ENCODE peak calls at places on chromosomes 6 and 20, in six cellular contexts. One of them, this sample, is unnamed.

GRCh38 chr20:20466341-20466879 is 98.5 kb downstream of the INSM1 start:
- DNase-seq in skeletal muscle cell: peak
- DNase-seq in CD8-positive, alpha-beta memory T cell: no peak
- DNase-seq in heart left ventricle: no peak
- DNase-seq in left ventricle myocardium inferior: no peak
- DNase-seq in uterus: no peak
- DNase-seq in this sample: no peak

GRCh38 chr20:8367679-8368078 is 235.6 kb downstream of the PLCB1 start:
- DNase-seq in left ventricle myocardium inferior: no peak
- DNase-seq in CD8-positive, alpha-beta memory T cell: no peak
- DNase-seq in uterus: no peak
- DNase-seq in skeletal muscle cell: no peak
- DNase-seq in heart left ventricle: no peak
- DNase-seq in this sample: no peak

GRCh38 chr20:8401491-8401890 is 269.4 kb downstream of the PLCB1 start:
- DNase-seq in CD8-positive, alpha-beta memory T cell: no peak
- DNase-seq in skeletal muscle cell: no peak
- DNase-seq in uterus: no peak
- DNase-seq in heart left ventricle: no peak
- DNase-seq in left ventricle myocardium inferior: no peak
- DNase-seq in this sample: no peak

GRCh38 chr6:154223296-154223695 is 133.3 kb downstream of the IPCEF1 start:
- DNase-seq in skeletal muscle cell: no peak
- DNase-seq in heart left ventricle: no peak
- DNase-seq in CD8-positive, alpha-beta memory T cell: no peak
- DNase-seq in left ventricle myocardium inferior: no peak
- DNase-seq in uterus: no peak
- DNase-seq in this sample: no peak

GRCh38 chr20:50070361-50070760 is 42.6 kb downstream of the UBE2V1 start:
- DNase-seq in CD8-positive, alpha-beta memory T cell: no peak
- DNase-seq in uterus: no peak
- DNase-seq in heart left ventricle: no peak
- DNase-seq in skeletal muscle cell: no peak
- DNase-seq in left ventricle myocardium inferior: peak
- DNase-seq in this sample: peak

GRCh38 chr6:169093770-169094553 is 159.7 kb downstream of the THBS2 start:
- DNase-seq in left ventricle myocardium inferior: no peak
- DNase-seq in heart left ventricle: no peak
- DNase-seq in uterus: no peak
- DNase-seq in CD8-positive, alpha-beta memory T cell: no peak
- DNase-seq in skeletal muscle cell: no peak
- DNase-seq in this sample: no peak

GRCh38 chr20:44807684-44808056 is 2.7 kb downstream of the RIMS4 start:
- DNase-seq in CD8-positive, alpha-beta memory T cell: no peak
- DNase-seq in heart left ventricle: no peak
- DNase-seq in left ventricle myocardium inferior: no peak
- DNase-seq in uterus: no peak
- DNase-seq in skeletal muscle cell: no peak
- DNase-seq in this sample: no peak

GRCh38 chr6:124682751-124683150 is 279.5 kb upstream of the RNF217 start:
- DNase-seq in left ventricle myocardium inferior: no peak
- DNase-seq in heart left ventricle: no peak
- DNase-seq in uterus: no peak
- DNase-seq in CD8-positive, alpha-beta memory T cell: no peak
- DNase-seq in skeletal muscle cell: no peak
- DNase-seq in this sample: no peak

GRCh38 chr20:63694596-63695418 is 1.6 kb upstream of the TNFRSF6B start:
- DNase-seq in uterus: peak
- DNase-seq in CD8-positive, alpha-beta memory T cell: no peak
- DNase-seq in heart left ventricle: no peak
- DNase-seq in skeletal muscle cell: no peak
- DNase-seq in left ventricle myocardium inferior: peak
- DNase-seq in this sample: peak

GRCh38 chr6:1910621-1911407 is 301.1 kb downstream of the FOXC1 start:
- DNase-seq in uterus: no peak
- DNase-seq in skeletal muscle cell: peak
- DNase-seq in CD8-positive, alpha-beta memory T cell: no peak
- DNase-seq in heart left ventricle: no peak
- DNase-seq in left ventricle myocardium inferior: no peak
- DNase-seq in this sample: no peak

GRCh38 chr6:13870185-13870584 is 54.6 kb upstream of the RNF182 start:
- DNase-seq in uterus: no peak
- DNase-seq in CD8-positive, alpha-beta memory T cell: no peak
- DNase-seq in skeletal muscle cell: peak
- DNase-seq in left ventricle myocardium inferior: no peak
- DNase-seq in heart left ventricle: no peak
- DNase-seq in this sample: no peak

GRCh38 chr6:169752074-169752623 is 727 bp downstream of the ERMARD start:
- DNase-seq in heart left ventricle: no peak
- DNase-seq in uterus: no peak
- DNase-seq in CD8-positive, alpha-beta memory T cell: no peak
- DNase-seq in skeletal muscle cell: no peak
- DNase-seq in left ventricle myocardium inferior: no peak
- DNase-seq in this sample: peak

GRCh38 chr20:36472656-36473071 is 68.7 kb upstream of the MYL9 start:
- DNase-seq in CD8-positive, alpha-beta memory T cell: no peak
- DNase-seq in skeletal muscle cell: no peak
- DNase-seq in uterus: peak
- DNase-seq in left ventricle myocardium inferior: peak
- DNase-seq in heart left ventricle: peak
- DNase-seq in this sample: peak

GRCh38 chr6:7106752-7107577 is 796 bp upstream of the RREB1 start:
- DNase-seq in skeletal muscle cell: no peak
- DNase-seq in CD8-positive, alpha-beta memory T cell: peak
- DNase-seq in left ventricle myocardium inferior: peak
- DNase-seq in heart left ventricle: peak
- DNase-seq in uterus: peak
- DNase-seq in this sample: peak

GRCh38 chr6:153511896-153512496 is 380.9 kb upstream of the RGS17 start:
- DNase-seq in left ventricle myocardium inferior: no peak
- DNase-seq in CD8-positive, alpha-beta memory T cell: no peak
- DNase-seq in heart left ventricle: no peak
- DNase-seq in skeletal muscle cell: no peak
- DNase-seq in uterus: no peak
- DNase-seq in this sample: no peak

GRCh38 chr20:1993986-1994385 is at the start of gene PDYN:
- DNase-seq in left ventricle myocardium inferior: no peak
- DNase-seq in skeletal muscle cell: no peak
- DNase-seq in CD8-positive, alpha-beta memory T cell: no peak
- DNase-seq in uterus: no peak
- DNase-seq in heart left ventricle: no peak
- DNase-seq in this sample: no peak

GRCh38 chr6:93048381-93048780 is 371.0 kb downstream of the EPHA7 start:
- DNase-seq in left ventricle myocardium inferior: no peak
- DNase-seq in heart left ventricle: no peak
- DNase-seq in skeletal muscle cell: no peak
- DNase-seq in CD8-positive, alpha-beta memory T cell: no peak
- DNase-seq in uterus: no peak
- DNase-seq in this sample: no peak

GRCh38 chr20:57040461-57040860 is 226.0 kb downstream of the BMP7 start:
- DNase-seq in skeletal muscle cell: no peak
- DNase-seq in left ventricle myocardium inferior: no peak
- DNase-seq in uterus: no peak
- DNase-seq in heart left ventricle: no peak
- DNase-seq in CD8-positive, alpha-beta memory T cell: no peak
- DNase-seq in this sample: no peak

GRCh38 chr6:73388800-73389512 is 5.7 kb upstream of the DDX43 start:
- DNase-seq in skeletal muscle cell: peak
- DNase-seq in CD8-positive, alpha-beta memory T cell: peak
- DNase-seq in uterus: peak
- DNase-seq in left ventricle myocardium inferior: peak
- DNase-seq in heart left ventricle: peak
- DNase-seq in this sample: peak

GRCh38 chr6:118288355-118289124 is 259.6 kb upstream of the PLN start:
- DNase-seq in CD8-positive, alpha-beta memory T cell: no peak
- DNase-seq in heart left ventricle: no peak
- DNase-seq in skeletal muscle cell: no peak
- DNase-seq in uterus: no peak
- DNase-seq in left ventricle myocardium inferior: no peak
- DNase-seq in this sample: no peak

GRCh38 chr6:96301023-96301422 is 220.6 kb upstream of the UFL1 start:
- DNase-seq in CD8-positive, alpha-beta memory T cell: no peak
- DNase-seq in left ventricle myocardium inferior: no peak
- DNase-seq in uterus: no peak
- DNase-seq in skeletal muscle cell: no peak
- DNase-seq in heart left ventricle: no peak
- DNase-seq in this sample: peak
- H3K4me3 ChIP-seq in CD8-positive, alpha-beta memory T cell: no peak
- H3K4me3 ChIP-seq in left ventricle myocardium inferior: no peak
- H3K4me3 ChIP-seq in uterus: no peak
- H3K4me3 ChIP-seq in skeletal muscle cell: no peak
- H3K4me3 ChIP-seq in heart left ventricle: no peak
- H3K4me3 ChIP-seq in this sample: no peak

GRCh38 chr6:12538881-12539357 is 177.6 kb upstream of the PHACTR1 start:
- DNase-seq in CD8-positive, alpha-beta memory T cell: no peak
- DNase-seq in uterus: peak
- DNase-seq in left ventricle myocardium inferior: peak
- DNase-seq in heart left ventricle: peak
- DNase-seq in skeletal muscle cell: no peak
- DNase-seq in this sample: no peak

GRCh38 chr6:12536416-12536815 is 180.2 kb upstream of the PHACTR1 start:
- DNase-seq in heart left ventricle: no peak
- DNase-seq in skeletal muscle cell: no peak
- DNase-seq in CD8-positive, alpha-beta memory T cell: no peak
- DNase-seq in uterus: no peak
- DNase-seq in left ventricle myocardium inferior: no peak
- DNase-seq in this sample: no peak

GRCh38 chr6:12535915-12536314 is 180.7 kb upstream of the PHACTR1 start:
- DNase-seq in left ventricle myocardium inferior: no peak
- DNase-seq in heart left ventricle: no peak
- DNase-seq in CD8-positive, alpha-beta memory T cell: no peak
- DNase-seq in skeletal muscle cell: no peak
- DNase-seq in uterus: no peak
- DNase-seq in this sample: no peak

GRCh38 chr6:12534454-12534853 is 182.1 kb upstream of the PHACTR1 start:
- DNase-seq in left ventricle myocardium inferior: no peak
- DNase-seq in CD8-positive, alpha-beta memory T cell: no peak
- DNase-seq in skeletal muscle cell: no peak
- DNase-seq in heart left ventricle: no peak
- DNase-seq in uterus: no peak
- DNase-seq in this sample: no peak

GRCh38 chr6:12537389-12537788 is 179.2 kb upstream of the PHACTR1 start:
- DNase-seq in skeletal muscle cell: no peak
- DNase-seq in left ventricle myocardium inferior: no peak
- DNase-seq in CD8-positive, alpha-beta memory T cell: no peak
- DNase-seq in uterus: no peak
- DNase-seq in heart left ventricle: no peak
- DNase-seq in this sample: no peak
- H3K4me3 ChIP-seq in skeletal muscle cell: no peak
- H3K4me3 ChIP-seq in left ventricle myocardium inferior: no peak
- H3K4me3 ChIP-seq in CD8-positive, alpha-beta memory T cell: no peak
- H3K4me3 ChIP-seq in uterus: no peak
- H3K4me3 ChIP-seq in heart left ventricle: no peak
- H3K4me3 ChIP-seq in this sample: no peak

GRCh38 chr6:71206086-71206485 is 82.5 kb upstream of the OGFRL1 start:
- DNase-seq in skeletal muscle cell: no peak
- DNase-seq in uterus: no peak
- DNase-seq in heart left ventricle: no peak
- DNase-seq in CD8-positive, alpha-beta memory T cell: no peak
- DNase-seq in left ventricle myocardium inferior: no peak
- DNase-seq in this sample: no peak

GRCh38 chr6:71204741-71205140 is 83.9 kb upstream of the OGFRL1 start:
- DNase-seq in left ventricle myocardium inferior: no peak
- DNase-seq in heart left ventricle: no peak
- DNase-seq in CD8-positive, alpha-beta memory T cell: no peak
- DNase-seq in skeletal muscle cell: no peak
- DNase-seq in uterus: no peak
- DNase-seq in this sample: no peak

GRCh38 chr6:71209206-71209605 is 79.4 kb upstream of the OGFRL1 start:
- DNase-seq in heart left ventricle: no peak
- DNase-seq in left ventricle myocardium inferior: no peak
- DNase-seq in uterus: no peak
- DNase-seq in CD8-positive, alpha-beta memory T cell: no peak
- DNase-seq in skeletal muscle cell: no peak
- DNase-seq in this sample: no peak

GRCh38 chr6:71203211-71203610 is 85.4 kb upstream of the OGFRL1 start:
- DNase-seq in skeletal muscle cell: no peak
- DNase-seq in heart left ventricle: no peak
- DNase-seq in uterus: no peak
- DNase-seq in left ventricle myocardium inferior: no peak
- DNase-seq in CD8-positive, alpha-beta memory T cell: no peak
- DNase-seq in this sample: no peak

DNA sequence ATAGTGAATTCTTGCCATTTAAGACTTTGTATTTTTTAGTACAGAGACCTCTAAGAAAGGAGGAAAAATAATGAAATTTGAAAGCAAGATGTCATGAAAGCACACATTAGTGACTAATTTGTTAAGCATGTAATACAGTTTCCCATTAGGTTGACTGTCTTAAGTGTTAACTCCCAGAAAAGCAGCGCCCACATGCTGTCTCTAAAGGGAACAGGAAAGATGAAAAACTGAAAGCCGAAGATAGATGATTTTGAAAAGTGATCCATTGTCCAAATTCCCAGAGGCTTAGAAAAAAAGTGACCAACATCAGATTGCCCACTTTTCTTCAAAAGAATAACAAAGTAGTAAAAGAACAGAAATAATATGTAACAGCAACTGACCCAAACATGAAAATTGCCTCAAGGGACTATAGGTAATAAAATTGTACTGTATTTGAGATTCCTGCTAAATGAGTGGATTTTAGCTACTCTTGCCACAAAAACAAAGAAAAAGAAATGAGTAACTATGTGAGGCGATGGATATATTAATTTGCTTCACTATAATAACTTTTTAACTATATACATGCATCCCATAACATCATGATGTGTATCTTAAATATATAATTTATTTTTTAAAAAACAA is 83.2 kb upstream of the OGFRL1 start:
- DNase-seq in skeletal muscle cell: peak
- DNase-seq in left ventricle myocardium inferior: no peak
- DNase-seq in uterus: no peak
- DNase-seq in heart left ventricle: no peak
- DNase-seq in CD8-positive, alpha-beta memory T cell: no peak
- DNase-seq in this sample: no peak
- H3K4me3 ChIP-seq in skeletal muscle cell: no peak
- H3K4me3 ChIP-seq in left ventricle myocardium inferior: no peak
- H3K4me3 ChIP-seq in uterus: no peak
- H3K4me3 ChIP-seq in heart left ventricle: no peak
- H3K4me3 ChIP-seq in CD8-positive, alpha-beta memory T cell: no peak
- H3K4me3 ChIP-seq in this sample: no peak

GRCh38 chr6:16725145-16725864 is 36.0 kb downstream of the ATXN1 start:
- DNase-seq in uterus: no peak
- DNase-seq in CD8-positive, alpha-beta memory T cell: no peak
- DNase-seq in skeletal muscle cell: peak
- DNase-seq in left ventricle myocardium inferior: no peak
- DNase-seq in heart left ventricle: no peak
- DNase-seq in this sample: no peak

GRCh38 chr6:16720861-16721260 is 40.4 kb downstream of the ATXN1 start:
- DNase-seq in heart left ventricle: no peak
- DNase-seq in left ventricle myocardium inferior: no peak
- DNase-seq in skeletal muscle cell: no peak
- DNase-seq in uterus: no peak
- DNase-seq in CD8-positive, alpha-beta memory T cell: no peak
- DNase-seq in this sample: no peak

GRCh38 chr6:16722616-16723015 is 38.6 kb downstream of the ATXN1 start:
- DNase-seq in CD8-positive, alpha-beta memory T cell: no peak
- DNase-seq in left ventricle myocardium inferior: no peak
- DNase-seq in heart left ventricle: no peak
- DNase-seq in uterus: no peak
- DNase-seq in skeletal muscle cell: no peak
- DNase-seq in this sample: no peak

GRCh38 chr6:16721977-16722376 is 39.3 kb downstream of the ATXN1 start:
- DNase-seq in uterus: no peak
- DNase-seq in left ventricle myocardium inferior: no peak
- DNase-seq in skeletal muscle cell: no peak
- DNase-seq in CD8-positive, alpha-beta memory T cell: no peak
- DNase-seq in heart left ventricle: no peak
- DNase-seq in this sample: no peak

GRCh38 chr6:16723833-16724232 is 37.4 kb downstream of the ATXN1 start:
- DNase-seq in uterus: peak
- DNase-seq in left ventricle myocardium inferior: no peak
- DNase-seq in heart left ventricle: no peak
- DNase-seq in CD8-positive, alpha-beta memory T cell: no peak
- DNase-seq in skeletal muscle cell: peak
- DNase-seq in this sample: no peak
- H3K4me3 ChIP-seq in uterus: no peak
- H3K4me3 ChIP-seq in left ventricle myocardium inferior: no peak
- H3K4me3 ChIP-seq in heart left ventricle: no peak
- H3K4me3 ChIP-seq in CD8-positive, alpha-beta memory T cell: no peak
- H3K4me3 ChIP-seq in skeletal muscle cell: no peak
- H3K4me3 ChIP-seq in this sample: no peak

This sample was measured in Caco-2.